ENCODE peak calls at places on chromosomes 12 and 14, in eight cellular contexts. T is H7; C is LoVo; H is PC-3; S is activated CD8-positive, alpha-beta memory T cell treated with anti-CD3 and anti-CD28 coated beads for 1 hour; D is NCI-H345; L is T-cell; A is retina. I is an unnamed sample.

GRCh38 chr12:27982380-27982779 is 9.8 kb upstream of the PTHLH start:
- DNase-seq in T (no peak), C (no peak), H (peak; percentile 83), S (no peak), D (no peak), L (no peak), A (no peak), I (no peak)

GRCh38 chr12:28535216-28535615 is 345.0 kb downstream of the CCDC91 start:
- DNase-seq in T (no peak), C (no peak), H (peak; percentile 57), S (no peak), D (no peak), L (no peak), A (no peak), I (peak; percentile 31)

GRCh38 chr12:95396849-95397498 is 77.0 kb upstream of the METAP2 start:
- DNase-seq in T (no peak), C (peak; percentile 19), H (peak; percentile 78), S (no peak), D (no peak), L (no peak), A (no peak), I (peak; percentile 94)

GRCh38 chr14:100065942-100066574 is 836 bp downstream of the EVL start:
- DNase-seq in T (no peak), C (no peak), H (no peak), S (peak; percentile 61), D (no peak), L (peak; percentile 80), A (no peak), I (no peak)

GRCh38 chr12:16037533-16037932 is 126.4 kb downstream of the DERA start:
- DNase-seq in T (no peak), C (no peak), H (no peak), S (no peak), D (peak; percentile 43), L (no peak), A (no peak), I (no peak)

GRCh38 chr12:67648306-67649164 is at the start of gene DYRK2:
- DNase-seq in T (peak; percentile 95), C (peak; percentile 86), H (peak; percentile 75), S (no peak), D (peak; percentile 84), L (peak; percentile 78), A (peak; percentile 89), I (peak; percentile 65)

GRCh38 chr12:128365831-128366231 is 98.9 kb downstream of the TMEM132C start:
- DNase-seq in T (peak; percentile 65), C (no peak), H (no peak), S (no peak), D (no peak), L (no peak), A (peak; percentile 79), I (no peak)

GRCh38 chr12:101045486-101046474 is 164.3 kb downstream of the SLC5A8 start:
- DNase-seq in T (no peak), C (no peak), H (no peak), S (no peak), D (no peak), L (no peak), A (no peak), I (no peak)

GRCh38 chr12:62763827-62764226 is 171.1 kb downstream of the PPM1H start:
- DNase-seq in T (no peak), C (no peak), H (no peak), S (no peak), D (no peak), L (no peak), A (no peak), I (no peak)

GRCh38 chr14:94050231-94050880 is 24.2 kb downstream of the OTUB2 start:
- DNase-seq in T (no peak), C (no peak), H (no peak), S (no peak), D (no peak), L (no peak), A (no peak), I (no peak)

GRCh38 chr12:101697930-101698781 is 716 bp downstream of the CHPT1 start:
- DNase-seq in T (peak; percentile 56), C (peak; percentile 46), H (peak; percentile 48), S (no peak), D (peak; percentile 40), L (no peak), A (peak; percentile 88), I (peak; percentile 68)

GRCh38 chr12:3296409-3296701 is 194.6 kb upstream of the PRMT8 start:
- DNase-seq in T (no peak), C (no peak), H (no peak), S (no peak), D (no peak), L (no peak), A (no peak), I (no peak)

GRCh38 chr14:39419272-39419671 is 13.0 kb downstream of the FBXO33 start:
- DNase-seq in T (no peak), C (no peak), H (no peak), S (no peak), D (no peak), L (no peak), A (no peak), I (no peak)

GRCh38 chr12:104750061-104750460 is 208.0 kb downstream of the SLC41A2 start:
- DNase-seq in T (peak; percentile 11), C (peak; percentile 41), H (no peak), S (no peak), D (no peak), L (no peak), A (no peak), I (no peak)

GRCh38 chr14:102375126-102375525 is 12.4 kb downstream of the TECPR2 start:
- DNase-seq in T (no peak), C (no peak), H (no peak), S (no peak), D (no peak), L (no peak), A (no peak), I (no peak)

GRCh38 chr12:77001181-77001758 is 64.1 kb downstream of the E2F7 start:
- DNase-seq in T (no peak), C (no peak), H (no peak), S (no peak), D (peak; percentile 15), L (no peak), A (no peak), I (no peak)

GRCh38 chr14:79196216-79196615 is 1015.1 kb downstream of the DIO2 start:
- DNase-seq in T (no peak), C (no peak), H (no peak), S (no peak), D (no peak), L (no peak), A (no peak), I (no peak)

GRCh38 chr14:68690106-68690960 is 102.5 kb downstream of the ZFP36L1 start:
- DNase-seq in T (no peak), C (no peak), H (no peak), S (no peak), D (no peak), L (no peak), A (peak; percentile 25), I (no peak)

GRCh38 chr14:55220230-55220629 is 28.8 kb upstream of the DLGAP5 start:
- DNase-seq in T (no peak), C (no peak), H (peak; percentile 72), S (no peak), D (no peak), L (no peak), A (no peak), I (peak; percentile 10)

GRCh38 chr14:75689012-75689411 is 28.0 kb downstream of the TTLL5 start:
- DNase-seq in T (no peak), C (no peak), H (no peak), S (no peak), D (no peak), L (no peak), A (no peak), I (no peak)

GRCh38 chr12:12786716-12787601 is 1.5 kb downstream of the APOLD1 start:
- DNase-seq in T (peak; percentile 96), C (peak; percentile 93), H (peak; percentile 77), S (peak; percentile 10), D (peak; percentile 80), L (peak; percentile 61), A (peak; percentile 94), I (peak; percentile 75)

GRCh38 chr12:29200586-29200985 is 51.5 kb downstream of the FAR2 start:
- DNase-seq in T (no peak), C (peak; percentile 12), H (no peak), S (no peak), D (peak; percentile 12), L (no peak), A (peak; percentile 16), I (no peak)

I was measured in MCF 10A.